ENCODE peak calls at places on chromosomes 6 and 20, in nine cellular contexts. C is activated CD4-positive, alpha-beta memory T cell treated with anti-CD3 and anti-CD28 coated beads, Interleukin-2, amount 10 ng/mL, durations not matched to agents 7 days and 5 days; E is aorta; W is activated T-cell treated with anti-CD3 and anti-CD28 coated beads for 48 hours; Y is Kasumi-1; P is NCI-H1417 treated with DMSO at 0.1 percent for 48 hours; S is activated naive CD8-positive, alpha-beta T cell treated with anti-CD3 and anti-CD28 coated beads, Interleukin-2, amount 10 ng/mL, durations not matched to agents 7 days and 5 days; B is hepatocyte; D is memory B cell. U is an unnamed sample.

GRCh38 chr6:116255246-116255800 is 1.4 kb upstream of the TSPYL4 start:
- DNase-seq in C (no peak), E (no peak), W (no peak), Y (no peak), P (no peak), S (no peak), B (peak), D (no peak), U (no peak)

GRCh38 chr6:155544677-155545076 is 89.0 kb upstream of the NOX3 start:
- DNase-seq in C (no peak), E (no peak), W (no peak), Y (no peak), P (no peak), S (no peak), B (no peak), D (no peak), U (peak)

GRCh38 chr20:38290829-38291581 is 13.0 kb upstream of the BPI start:
- DNase-seq in C (no peak), E (no peak), W (no peak), Y (no peak), P (no peak), S (no peak), B (peak), D (no peak), U (peak)

GRCh38 chr6:132236744-132237143 is 164.5 kb downstream of the MOXD1 start:
- DNase-seq in C (no peak), E (no peak), W (no peak), Y (no peak), P (no peak), S (no peak), B (no peak), D (no peak), U (no peak)

GRCh38 chr6:99216959-99217358 is 132.5 kb downstream of the FAXC start:
- DNase-seq in C (no peak), E (no peak), W (no peak), Y (no peak), P (no peak), S (no peak), B (no peak), D (no peak), U (no peak)

GRCh38 chr6:11854418-11855165 is 76.0 kb upstream of the ADTRP start:
- DNase-seq in C (no peak), E (no peak), W (no peak), Y (no peak), P (no peak), S (no peak), B (peak), D (no peak), U (peak)

GRCh38 chr6:50925548-50925947 is 106.9 kb downstream of the TFAP2B start:
- DNase-seq in C (no peak), E (no peak), W (no peak), Y (no peak), P (no peak), S (no peak), B (no peak), D (no peak), U (no peak)

GRCh38 chr6:137873273-137873762 is 6.3 kb downstream of the TNFAIP3 start:
- DNase-seq in C (peak), E (no peak), W (peak), Y (no peak), P (no peak), S (no peak), B (peak), D (no peak), U (peak)

GRCh38 chr6:37381579-37381978 is 27.8 kb downstream of the RNF8 start:
- DNase-seq in C (peak), E (no peak), W (no peak), Y (peak), P (peak), S (peak), B (peak), D (peak), U (peak)

GRCh38 chr20:34062651-34063482 is 49.2 kb downstream of the EIF2S2 start:
- DNase-seq in C (no peak), E (no peak), W (no peak), Y (no peak), P (no peak), S (no peak), B (no peak), D (no peak), U (no peak)

GRCh38 chr6:36116480-36116879 is 13.8 kb upstream of the MAPK13 start:
- DNase-seq in C (no peak), E (no peak), W (no peak), Y (no peak), P (no peak), S (no peak), B (no peak), D (no peak), U (no peak)

GRCh38 chr6:39228111-39228971 is 934 bp downstream of the KCNK5 start:
- DNase-seq in C (peak), E (peak), W (peak), Y (no peak), P (no peak), S (no peak), B (no peak), D (no peak), U (no peak)

GRCh38 chr6:34172961-34173775 is 27.3 kb upstream of the GRM4 start:
- DNase-seq in C (no peak), E (peak), W (no peak), Y (no peak), P (no peak), S (no peak), B (no peak), D (no peak), U (no peak)

GRCh38 chr6:68967549-68968300 is 332.6 kb downstream of the ADGRB3 start:
- DNase-seq in C (peak), E (peak), W (peak), Y (peak), P (no peak), S (peak), B (peak), D (peak), U (peak)

GRCh38 chr6:154157082-154157481 is 118.0 kb downstream of the OPRM1 start:
- DNase-seq in C (no peak), E (no peak), W (no peak), Y (no peak), P (no peak), S (no peak), B (no peak), D (no peak), U (no peak)

GRCh38 chr6:162698004-162698403 is 29.6 kb downstream of the PRKN start:
- DNase-seq in C (no peak), E (no peak), W (no peak), Y (no peak), P (no peak), S (no peak), B (no peak), D (no peak), U (no peak)

GRCh38 chr20:24633026-24633425 is 163.6 kb downstream of the SYNDIG1 start:
- DNase-seq in C (no peak), E (no peak), W (no peak), Y (no peak), P (no peak), S (no peak), B (no peak), D (no peak), U (no peak)

GRCh38 chr6:52548353-52548713 is 28.5 kb downstream of the TRAM2 start:
- DNase-seq in C (no peak), E (no peak), W (no peak), Y (no peak), P (no peak), S (no peak), B (no peak), D (no peak), U (no peak)

U was measured in body of pancreas.